ENCODE peak calls at places on chromosomes 16 and 17, in eight cellular contexts. Z, M, R, E, V, Q, L and W are unnamed samples.

GRCh38 chr17:1067282-1067956 is 70.5 kb downstream of the TIMM22 start:
- DNase-seq in Q (no peak), Z (peak; percentile 40), L (peak; percentile 80), E (peak; percentile 68), V (no peak), R (peak; percentile 52), M (no peak), W (no peak)

GRCh38 chr17:30780343-30780742 is 44.1 kb downstream of the CRLF3 start:
- DNase-seq in V (peak; percentile 17), M (no peak), L (no peak), E (no peak), Q (no peak), R (no peak), Z (no peak), W (no peak)

GRCh38 chr17:57444632-57445031 is 188.3 kb downstream of the MSI2 start:
- DNase-seq in M (peak; percentile 26), L (no peak), Z (no peak), Q (no peak), V (no peak), E (no peak), R (no peak), W (no peak)

GRCh38 chr17:73644145-73645049 is at the start of gene SDK2:
- DNase-seq in R (no peak), V (peak; percentile 85), E (peak; percentile 5), M (no peak), L (no peak), Z (no peak), Q (no peak), W (no peak)

GRCh38 chr17:33520404-33521032 is 227.4 kb upstream of the ASIC2 start:
- DNase-seq in E (peak; percentile 30), Q (no peak), R (peak; percentile 35), M (peak; percentile 37), Z (no peak), L (peak; percentile 31), V (no peak), W (no peak)

GRCh38 chr17:80981929-80982425 is 9.7 kb upstream of the CHMP6 start:
- DNase-seq in Q (no peak), L (no peak), M (no peak), R (no peak), V (no peak), E (no peak), Z (peak; percentile 40), W (no peak)

GRCh38 chr17:69406906-69407305 is 7.6 kb upstream of the MAP2K6 start:
- DNase-seq in E (peak; percentile 8), M (no peak), Q (no peak), R (no peak), V (no peak), L (peak; percentile 29), Z (no peak), W (peak; percentile 1)

GRCh38 chr17:65395924-65396323 is 165.5 kb downstream of the AXIN2 start:
- DNase-seq in R (no peak), L (no peak), V (no peak), Z (no peak), Q (no peak), E (no peak), M (no peak), W (no peak)

GRCh38 chr17:61806941-61807340 is 56.4 kb downstream of the BRIP1 start:
- DNase-seq in Z (no peak), E (no peak), M (no peak), Q (no peak), L (peak; percentile 30), V (no peak), R (no peak), W (no peak)

GRCh38 chr16:24013733-24014645 is 178.2 kb downstream of the PRKCB start:
- DNase-seq in V (no peak), Z (peak; percentile 77), R (peak; percentile 16), Q (no peak), E (no peak), L (no peak), M (peak; percentile 100), W (no peak)

GRCh38 chr17:64209356-64209941 is 53.6 kb downstream of the TEX2 start:
- DNase-seq in Z (no peak), E (no peak), R (no peak), V (no peak), M (no peak), Q (no peak), L (no peak), W (no peak)

GRCh38 chr17:80222376-80223141 is 2.3 kb downstream of the SLC26A11 start:
- DNase-seq in Z (peak; percentile 43), Q (no peak), R (no peak), E (no peak), V (no peak), M (no peak), L (no peak), W (no peak)

GRCh38 chr16:11391576-11391975 is 46.3 kb downstream of the RMI2 start:
- DNase-seq in L (no peak), R (no peak), E (no peak), M (no peak), Q (no peak), Z (no peak), V (no peak), W (no peak)

GRCh38 chr16:11390573-11391495 is 45.6 kb downstream of the RMI2 start:
- DNase-seq in Z (no peak), R (no peak), L (no peak), V (no peak), Q (no peak), M (no peak), E (no peak), W (no peak)

GRCh38 chr16:11393366-11393765 is 48.1 kb downstream of the RMI2 start:
- DNase-seq in Q (no peak), L (no peak), E (no peak), M (no peak), Z (no peak), V (no peak), R (no peak), W (no peak)

GRCh38 chr16:11393861-11394592 is 48.8 kb downstream of the RMI2 start:
- DNase-seq in E (no peak), Q (no peak), Z (no peak), V (no peak), L (no peak), R (no peak), M (no peak), W (no peak)

DNA sequence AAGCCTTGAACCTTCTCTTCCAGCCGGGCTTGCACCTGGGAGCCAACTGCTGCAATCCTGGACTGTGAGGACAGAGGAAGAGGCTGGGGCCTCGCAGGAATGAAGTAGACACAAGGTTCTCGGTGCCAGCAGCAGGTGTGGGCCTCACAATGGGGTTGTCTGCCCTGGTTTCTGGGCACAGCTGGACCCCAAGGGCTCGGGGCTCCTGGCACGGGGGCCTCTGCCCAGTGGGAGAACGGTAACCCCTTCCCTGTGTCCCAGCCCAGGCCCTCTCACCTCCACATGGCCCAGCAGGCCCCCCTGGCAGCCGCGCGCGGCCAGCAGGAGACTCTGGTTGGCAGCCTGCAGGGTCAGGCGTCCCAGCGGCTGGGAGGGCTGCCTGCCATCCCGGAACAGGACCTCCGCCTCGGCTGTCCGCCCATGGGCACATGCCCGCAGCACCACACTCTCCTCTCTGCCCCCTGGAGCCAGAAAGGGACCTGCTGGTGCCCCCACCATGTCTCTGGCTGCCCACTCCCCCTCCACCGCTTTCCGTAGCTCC is 46.9 kb downstream of the RMI2 start:
- DNase-seq in Z (no peak), E (no peak), Q (no peak), R (no peak), V (no peak), L (no peak), M (no peak), W (no peak)
- TF ChIP-seq CTCF in Z (no peak), E (no peak), Q (no peak), R (no peak), V (no peak), L (no peak), M (no peak), W (no peak)

GRCh38 chr17:44170499-44171201 is at the start of gene ASB16:
- DNase-seq in R (peak; percentile 59), V (no peak), Z (no peak), E (no peak), L (peak; percentile 67), Q (peak; percentile 16), M (no peak), W (no peak)
- TF ChIP-seq CTCF in R (no peak), V (no peak), Z (no peak), E (no peak), L (no peak), Q (no peak), M (no peak), W (no peak)

GRCh38 chr16:2839650-2840450 is 9.7 kb downstream of the ZG16B start:
- DNase-seq in E (no peak), R (no peak), L (no peak), V (no peak), M (no peak), Z (no peak), Q (no peak), W (no peak)

GRCh38 chr16:2834968-2835367 is 4.9 kb downstream of the ZG16B start:
- DNase-seq in Q (no peak), M (no peak), Z (no peak), R (no peak), E (no peak), V (no peak), L (no peak), W (no peak)

GRCh38 chr16:2835638-2836493 is 5.8 kb downstream of the ZG16B start:
- DNase-seq in Q (peak; percentile 90), L (peak; percentile 77), E (peak; percentile 97), R (peak; percentile 19), V (no peak), Z (no peak), M (no peak), W (peak; percentile 48)

GRCh38 chr16:2838928-2839327 is 8.8 kb downstream of the ZG16B start:
- DNase-seq in M (peak; percentile 74), Z (no peak), E (peak; percentile 86), R (peak; percentile 44), V (no peak), Q (peak; percentile 76), L (peak; percentile 82), W (peak; percentile 67)

DNA sequence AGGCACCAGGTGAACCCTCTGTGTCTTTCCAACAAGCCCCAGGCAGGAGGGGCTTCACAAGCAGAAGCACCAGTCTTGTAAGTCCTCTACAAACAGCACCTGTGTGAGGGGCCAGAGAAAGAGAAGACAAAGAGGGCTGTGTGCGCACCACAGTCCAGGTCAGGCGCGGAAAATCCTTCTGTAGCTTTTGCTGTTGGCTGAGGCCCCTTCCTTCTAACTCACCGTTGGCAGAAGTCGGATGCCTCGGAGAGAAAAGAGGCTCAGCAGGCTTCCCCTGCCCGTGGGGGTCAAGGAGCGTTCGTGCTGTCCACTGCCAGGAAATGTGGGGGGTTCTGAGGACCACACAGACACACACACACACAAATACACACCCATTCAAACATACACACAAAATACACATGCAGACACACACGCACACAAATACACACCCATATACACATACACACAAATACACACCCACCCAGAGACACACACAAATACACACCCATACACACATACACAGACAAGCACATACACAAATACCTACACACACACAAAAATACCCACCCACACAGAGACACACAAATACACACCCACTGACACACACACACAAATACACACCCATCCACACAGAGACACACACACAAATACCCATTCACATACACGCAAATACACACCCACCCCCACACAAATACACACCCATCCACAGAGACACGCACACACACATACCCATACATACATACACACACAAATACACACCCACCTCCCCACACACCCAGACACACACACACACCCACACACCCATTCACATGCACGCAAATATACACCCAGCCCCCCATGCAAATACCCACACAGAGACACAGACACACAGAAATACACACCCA is 6.8 kb downstream of the ZG16B start:
- DNase-seq in E (no peak), M (no peak), V (no peak), L (no peak), R (no peak), Q (no peak), Z (no peak), W (no peak)
- TF ChIP-seq CTCF in E (no peak), M (no peak), V (no peak), L (no peak), R (no peak), Q (no peak), Z (no peak), W (no peak)

GRCh38 chr16:68749424-68749823 is 12.3 kb downstream of the CDH1 start:
- DNase-seq in R (no peak), L (no peak), V (no peak), Q (no peak), M (no peak), Z (no peak), E (no peak), W (no peak)
- TF ChIP-seq CTCF in R (no peak), L (no peak), V (no peak), Q (no peak), M (peak; percentile 25), Z (no peak), E (no peak), W (no peak)